ENCODE peak calls at places on chromosomes 5 and 9, in seven cellular contexts. P, J, G, K, U, L and V are unnamed samples.

GRCh38 chr5:128711216-128711615 is 173.2 kb upstream of the FBN2 start:
- DNase-seq in L (no peak), K (no peak), P (no peak), J (no peak), U (no peak), G (no peak), V (no peak)

GRCh38 chr5:175742290-175742994 is 84.6 kb downstream of the HRH2 start:
- DNase-seq in G (no peak), L (peak), P (no peak), J (no peak), U (no peak), K (no peak), V (no peak)

GRCh38 chr9:65420771-65421170 is 135.8 kb upstream of the FOXD4L5 start:
- DNase-seq in G (no peak), U (no peak), P (no peak), J (no peak), K (no peak), L (no peak), V (no peak)

GRCh38 chr9:121736964-121737462 is 85.6 kb downstream of the DAB2IP start:
- DNase-seq in K (no peak), P (no peak), U (no peak), L (peak), J (no peak), G (no peak), V (peak)

GRCh38 chr9:98019098-98019497 is 36.0 kb downstream of the ANP32B start:
- DNase-seq in L (no peak), P (peak), K (no peak), J (no peak), U (no peak), G (no peak), V (no peak)

GRCh38 chr9:114059047-114059803 is 18.9 kb downstream of the AMBP start:
- DNase-seq in G (no peak), L (no peak), K (no peak), P (no peak), U (no peak), J (no peak), V (no peak)

GRCh38 chr9:136117291-136118060 is 1.2 kb downstream of the TMEM250 start:
- DNase-seq in P (no peak), K (no peak), J (no peak), L (no peak), U (no peak), G (no peak), V (no peak)

GRCh38 chr9:137295313-137296213 is 6.5 kb downstream of the NRARP start:
- DNase-seq in P (peak), U (no peak), G (peak), L (peak), J (peak), K (no peak), V (peak)

GRCh38 chr5:17190799-17191391 is 26.5 kb upstream of the BASP1 start:
- DNase-seq in J (no peak), L (no peak), P (no peak), U (no peak), G (no peak), K (no peak), V (no peak)